ENCODE peak calls at places on chromosomes 5 and 9, in ten cellular contexts. O is A549, T is fibroblast of mammary gland, Z is AG04450, G is astrocyte, P is bronchial epithelial cell, H is transverse colon, F is IMR-90, U is fibroblast of villous mesenchyme, S is esophagus squamous epithelium. V is an unnamed sample.
A peak's percentile ranks its signal among the peaks of the same experiment; 100 is the strongest.

GRCh38 chr9:113541019-113541900 is 77.7 kb downstream of the RGS3 start:
- DNase-seq in O (peak; percentile 40), T (peak; percentile 22), Z (no peak), G (peak; percentile 45), P (peak; percentile 44), H (peak; percentile 55), F (peak; percentile 55), U (peak; percentile 64), S (no peak), V (no peak)

GRCh38 chr9:96327694-96328352 is 25.8 kb upstream of the HSD17B3 start:
- DNase-seq in O (peak; percentile 44), T (peak; percentile 68), Z (peak; percentile 33), G (peak; percentile 16), P (peak; percentile 57), H (peak; percentile 27), F (peak; percentile 59), U (peak; percentile 64), S (no peak), V (peak; percentile 82)

GRCh38 chr5:33679791-33680190 is 212.0 kb downstream of the ADAMTS12 start:
- DNase-seq in O (no peak), T (peak; percentile 94), Z (no peak), G (peak; percentile 45), P (no peak), H (no peak), F (peak; percentile 55), U (peak; percentile 16), S (no peak), V (peak; percentile 91)

GRCh38 chr5:15992918-15993317 is 186.7 kb downstream of the MARCHF11 start:
- DNase-seq in O (no peak), T (peak; percentile 74), Z (peak; percentile 20), G (peak; percentile 74), P (peak; percentile 95), H (no peak), F (peak; percentile 72), U (peak; percentile 30), S (no peak), V (peak; percentile 20)

GRCh38 chr5:125412051-125412560 is 665.7 kb upstream of the ZNF608 start:
- DNase-seq in O (no peak), T (no peak), Z (no peak), G (peak; percentile 58), P (peak; percentile 73), H (peak; percentile 36), F (no peak), U (peak; percentile 65), S (no peak), V (peak; percentile 19)

GRCh38 chr9:96512240-96512639 is 62.3 kb downstream of the HABP4 start:
- DNase-seq in O (no peak), T (no peak), Z (no peak), G (no peak), P (no peak), H (no peak), F (no peak), U (no peak), S (no peak), V (no peak)

GRCh38 chr9:131668439-131669233 is 71.2 kb downstream of the RAPGEF1 start:
- DNase-seq in O (no peak), T (peak; percentile 84), Z (no peak), G (peak; percentile 86), P (no peak), H (no peak), F (peak; percentile 84), U (peak; percentile 61), S (no peak), V (peak; percentile 69)

GRCh38 chr9:96784021-96784420 is 6.1 kb upstream of the ZNF510 start:
- DNase-seq in O (no peak), T (no peak), Z (no peak), G (no peak), P (no peak), H (no peak), F (no peak), U (no peak), S (no peak), V (no peak)

GRCh38 chr5:30849801-30850370 is 343.6 kb upstream of the CDH6 start:
- DNase-seq in O (peak; percentile 22), T (no peak), Z (peak; percentile 33), G (peak; percentile 95), P (peak; percentile 71), H (no peak), F (peak; percentile 86), U (no peak), S (no peak), V (no peak)

DNA sequence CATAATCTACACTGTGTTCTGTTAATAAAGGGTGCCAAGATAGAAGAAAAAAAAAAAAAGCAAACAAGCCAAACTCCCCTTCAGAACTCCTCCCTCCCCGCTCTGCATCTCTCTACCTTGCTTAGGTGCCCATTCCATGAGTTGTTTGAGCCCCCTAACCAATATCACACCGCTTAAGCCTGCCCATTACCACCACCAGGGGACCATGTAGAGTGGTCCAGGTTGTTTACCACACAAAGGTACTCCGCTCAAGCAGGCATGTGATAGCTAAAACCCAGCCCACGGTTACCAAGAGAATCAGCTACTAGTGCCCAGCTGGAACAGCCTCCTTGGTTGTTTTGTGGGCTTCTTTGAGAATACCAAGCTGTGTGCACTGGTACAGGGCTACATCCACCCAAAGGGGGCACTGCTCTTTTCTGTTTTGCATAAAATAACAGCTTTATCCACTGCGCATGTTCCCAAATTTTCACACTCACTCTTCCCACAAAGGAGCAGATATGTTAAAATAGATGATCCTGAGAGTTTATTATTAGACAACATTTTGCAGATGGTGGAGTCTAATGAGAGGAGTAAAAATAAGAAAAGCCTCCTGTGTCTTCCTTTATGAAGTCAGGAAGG is 304.1 kb downstream of the DEPDC1B start:
- DNase-seq in O (no peak), T (no peak), Z (no peak), G (no peak), P (no peak), H (no peak), F (no peak), U (peak; percentile 3), S (no peak), V (no peak)
- TF ChIP-seq CTCF in O (no peak), T (no peak), Z (no peak), G (no peak), P (no peak), H (no peak), F (peak; percentile 3), U (peak; percentile 39), S (no peak), V (no peak)

DNA sequence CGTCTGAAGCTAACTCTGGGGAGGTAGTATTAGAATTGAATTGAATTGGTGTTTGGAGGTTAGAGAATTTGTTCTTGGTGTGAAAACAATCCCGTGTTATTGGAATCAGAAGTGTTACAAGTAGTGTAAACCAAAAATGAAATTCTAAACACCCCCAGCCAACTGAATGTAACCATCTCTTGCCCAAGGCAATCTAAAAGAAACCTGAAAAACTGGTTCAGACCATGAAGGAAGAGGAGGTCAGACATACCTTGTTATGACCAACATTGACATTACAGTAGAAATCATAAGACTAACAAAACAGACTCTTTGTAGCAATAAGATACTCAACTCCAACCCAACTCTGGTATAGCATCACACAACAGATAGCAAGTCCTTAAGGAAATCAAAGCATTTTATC is 159.0 kb downstream of the TUSC1 start:
- DNase-seq in O (no peak), T (no peak), Z (no peak), G (no peak), P (peak; percentile 46), H (no peak), F (no peak), U (no peak), S (no peak), V (no peak)
- H3K4me3 ChIP-seq in O (no peak overlapping the region), T (no peak overlapping the region), Z (no peak overlapping the region), G (no peak overlapping the region), P (no peak overlapping the region), H (no peak overlapping the region), F (no peak overlapping the region), U (no peak overlapping the region), S (no peak overlapping the region), V (no peak overlapping the region)

GRCh38 chr9:35910613-35911488 is 1.6 kb downstream of the SPAAR start:
- DNase-seq in O (peak; percentile 79), T (peak; percentile 80), Z (no peak), G (peak; percentile 38), P (peak; percentile 65), H (peak; percentile 80), F (peak; percentile 52), U (peak; percentile 80), S (no peak), V (peak; percentile 83)
- TF ChIP-seq CTCF in O (peak; percentile 80), T (peak; percentile 73), Z (peak; percentile 62), G (peak; percentile 42), P (peak; percentile 80), H (peak; percentile 51), F (peak; percentile 58), U (peak; percentile 68), S (peak; percentile 60), V (peak; percentile 56)

GRCh38 chr9:85605905-85606304 is 135.8 kb downstream of the AGTPBP1 start:
- DNase-seq in O (no peak), T (no peak), Z (no peak), G (no peak), P (no peak), H (no peak), F (no peak), U (no peak), S (no peak), V (no peak)

GRCh38 chr9:85615792-85616191 is 126.0 kb downstream of the AGTPBP1 start:
- DNase-seq in O (no peak), T (no peak), Z (no peak), G (no peak), P (no peak), H (no peak), F (no peak), U (no peak), S (no peak), V (no peak)

DNA sequence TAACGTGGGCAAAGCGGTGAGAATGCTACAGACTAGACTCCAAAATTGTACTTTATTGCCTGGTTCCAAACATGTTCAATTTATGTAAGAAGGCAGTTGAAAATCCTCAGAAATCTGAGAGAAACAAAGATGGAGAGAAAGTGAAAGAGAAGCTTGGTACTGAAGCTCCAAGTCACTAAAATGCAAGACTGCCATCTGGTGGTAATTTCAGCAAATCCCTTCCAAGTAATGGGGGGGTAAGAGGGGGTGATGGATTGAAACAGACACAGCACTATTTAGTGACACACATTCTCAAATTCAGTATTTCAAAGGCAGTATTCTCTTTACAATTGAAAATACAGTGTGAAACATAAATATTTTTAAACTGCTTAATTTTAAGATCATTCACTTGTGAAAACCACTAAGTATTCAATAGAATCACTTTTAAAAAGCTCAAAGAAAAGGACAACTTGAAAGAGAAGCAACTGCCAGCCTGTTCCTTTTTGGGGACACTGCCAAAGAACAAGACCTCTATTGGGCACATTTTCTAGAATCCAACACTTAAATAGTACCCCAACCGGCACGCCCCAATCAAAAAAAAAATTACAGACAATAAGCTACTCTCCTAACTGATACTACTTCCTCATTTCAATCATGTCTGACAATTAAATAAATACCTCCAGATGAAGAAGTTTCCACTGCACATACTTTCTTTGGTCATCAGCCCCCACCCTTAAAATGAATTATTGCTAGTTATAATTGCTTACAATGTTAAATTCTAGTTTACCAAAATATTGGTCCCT is 131.5 kb downstream of the AGTPBP1 start:
- DNase-seq in O (peak; percentile 78), T (peak; percentile 83), Z (peak; percentile 54), G (peak; percentile 57), P (peak; percentile 65), H (no peak), F (peak; percentile 82), U (peak; percentile 77), S (no peak), V (peak; percentile 84)
- H3K4me3 ChIP-seq in O (no peak overlapping the region), T (no peak overlapping the region), Z (peak overlapping the region; percentile 50), G (peak overlapping the region; percentile 35), P (no peak overlapping the region), H (peak overlapping the region; percentile 30), F (peak overlapping the region; percentile 39), U (peak overlapping the region; percentile 26), S (no peak overlapping the region), V (peak overlapping the region; percentile 44)

V was measured in foreskin fibroblast.